ENCODE peak calls at places on chromosomes 3 and 15, in six cellular contexts. X, I, T, Q, O and F are unnamed samples.

GRCh38 chr3:141070727-141071357 is 19.7 kb downstream of the SPSB4 start:
- DNase-seq in X (no peak), I (no peak), T (no peak), Q (no peak), O (no peak), F (no peak)

GRCh38 chr15:37046876-37047614 is 53.3 kb downstream of the MEIS2 start:
- DNase-seq in X (no peak), I (no peak), T (no peak), Q (no peak), O (no peak), F (no peak)

GRCh38 chr3:183244981-183245476 is 8.0 kb upstream of the B3GNT5 start:
- DNase-seq in X (no peak), I (no peak), T (no peak), Q (no peak), O (no peak), F (no peak)

GRCh38 chr3:116057403-116058006 is 387.8 kb downstream of the LSAMP start:
- DNase-seq in X (no peak), I (no peak), T (no peak), Q (no peak), O (no peak), F (no peak)

GRCh38 chr3:138916824-138917223 is 30.1 kb downstream of the FOXL2 start:
- DNase-seq in X (no peak), I (no peak), T (no peak), Q (no peak), O (no peak), F (no peak)

GRCh38 chr3:2218375-2218774 is 119.7 kb downstream of the CNTN4 start:
- DNase-seq in X (no peak), I (no peak), T (no peak), Q (no peak), O (no peak), F (no peak)

GRCh38 chr3:132399054-132399929 is 18.0 kb upstream of the DNAJC13 start:
- DNase-seq in X (peak), I (no peak), T (peak), Q (peak), O (no peak), F (peak)

GRCh38 chr3:106529738-106530137 is 660.9 kb upstream of the CBLB start:
- DNase-seq in X (no peak), I (no peak), T (no peak), Q (no peak), O (no peak), F (no peak)

GRCh38 chr15:41934843-41935242 is 37.5 kb downstream of the EHD4 start:
- DNase-seq in X (peak), I (no peak), T (no peak), Q (no peak), O (no peak), F (peak)

GRCh38 chr15:47484997-47485396 is 232.3 kb upstream of the SEMA6D start:
- DNase-seq in X (no peak), I (no peak), T (no peak), Q (no peak), O (no peak), F (no peak)